ENCODE peak calls at places on chromosome 5, in five cellular contexts. V is A549, M is endothelial cell of umbilical vein, L is K562, F is HepG2. O is an unnamed sample.

GRCh38 chr5:177510567-177511053 is 984 bp upstream of the DOK3 start:
- DNase-seq in V (no peak), M (no peak), F (no peak), L (no peak), O (peak; percentile 94)

GRCh38 chr5:56278267-56278826 is 45.2 kb upstream of the ANKRD55 start:
- DNase-seq in M (peak; percentile 84), V (no peak), F (no peak), L (no peak), O (no peak)

GRCh38 chr5:166127766-166128565 is 2163.5 kb upstream of the WWC1 start:
- DNase-seq in F (peak; percentile 0), L (no peak), V (no peak), M (no peak), O (no peak)

GRCh38 chr5:79508354-79508753 is 5.6 kb downstream of the HOMER1 start:
- DNase-seq in L (peak; percentile 33), M (no peak), F (peak; percentile 23), V (no peak), O (peak; percentile 61)

GRCh38 chr5:119537704-119538103 is 85.4 kb downstream of the HSD17B4 start:
- DNase-seq in M (peak; percentile 67), V (no peak), L (no peak), F (no peak), O (no peak)

GRCh38 chr5:147763791-147764525 is 18.6 kb downstream of the JAKMIP2 start:
- DNase-seq in F (peak; percentile 15), V (no peak), L (no peak), M (no peak), O (no peak)

GRCh38 chr5:17379188-17379951 is 118.7 kb upstream of the TAF11L2 start:
- DNase-seq in L (no peak), V (no peak), M (no peak), F (no peak), O (no peak)

GRCh38 chr5:87924451-87924850 is 344.2 kb downstream of the TMEM161B start:
- DNase-seq in V (no peak), F (peak; percentile 11), M (no peak), L (no peak), O (no peak)

GRCh38 chr5:151868451-151868850 is 56.2 kb downstream of the GLRA1 start:
- DNase-seq in L (no peak), F (no peak), V (no peak), M (no peak), O (no peak)

GRCh38 chr5:147887925-147888324 is 9.4 kb downstream of the SCGB3A2 start:
- DNase-seq in M (no peak), L (no peak), V (no peak), F (no peak), O (no peak)

GRCh38 chr5:151432210-151432609 is 15.2 kb upstream of the SLC36A1 start:
- DNase-seq in V (no peak), F (no peak), L (no peak), M (no peak), O (no peak)

GRCh38 chr5:123571927-123572326 is 60.0 kb downstream of the CSNK1G3 start:
- DNase-seq in V (no peak), L (no peak), F (no peak), M (no peak), O (peak; percentile 23)

GRCh38 chr5:136025900-136026299 is 2.9 kb upstream of the TGFBI start:
- DNase-seq in V (no peak), L (no peak), M (no peak), F (no peak), O (no peak)

GRCh38 chr5:15850939-15851341 is 328.7 kb downstream of the MARCHF11 start:
- DNase-seq in V (no peak), F (no peak), M (peak; percentile 97), L (no peak), O (no peak)

GRCh38 chr5:86880785-86881492 is 263.2 kb downstream of the COX7C start:
- DNase-seq in F (peak; percentile 84), L (peak; percentile 52), V (peak; percentile 25), M (peak; percentile 69), O (peak; percentile 82)

GRCh38 chr5:96079075-96079474 is 117.4 kb upstream of the ELL2 start:
- DNase-seq in M (peak; percentile 91), F (peak; percentile 35), V (peak; percentile 58), L (no peak), O (peak; percentile 6)

GRCh38 chr5:137352095-137352494 is 147.0 kb downstream of the SPOCK1 start:
- DNase-seq in V (no peak), F (no peak), L (no peak), M (no peak), O (no peak)

GRCh38 chr5:10702911-10703491 is 58.0 kb downstream of the DAP start:
- DNase-seq in V (no peak), L (peak; percentile 91), M (peak; percentile 44), F (no peak), O (no peak)

GRCh38 chr5:180084638-180085561 is 13.3 kb upstream of the RNF130 start:
- DNase-seq in L (peak; percentile 63), F (peak; percentile 32), M (no peak), V (no peak), O (peak; percentile 73)

GRCh38 chr5:172133359-172134029 is 54.5 kb downstream of the STK10 start:
- DNase-seq in M (no peak), V (no peak), F (no peak), L (no peak), O (peak; percentile 95)

GRCh38 chr5:40775846-40776657 is 20.3 kb upstream of the TTC33 start:
- DNase-seq in V (no peak), L (no peak), F (no peak), M (no peak), O (no peak)

GRCh38 chr5:83955916-83956315 is 235.3 kb upstream of the HAPLN1 start:
- DNase-seq in L (no peak), M (peak; percentile 18), F (no peak), V (no peak), O (peak; percentile 60)

GRCh38 chr5:95837492-95837891 is 15.0 kb upstream of the GLRX start:
- DNase-seq in V (no peak), M (no peak), F (no peak), L (no peak), O (no peak)

GRCh38 chr5:163362806-163363788 is 74.3 kb upstream of the CCNG1 start:
- DNase-seq in F (no peak), V (no peak), L (no peak), M (no peak), O (no peak)

GRCh38 chr5:63439537-63439936 is 522.7 kb downstream of the HTR1A start:
- DNase-seq in M (no peak), F (no peak), V (no peak), L (no peak), O (no peak)

GRCh38 chr5:141758316-141758965 is 76.4 kb upstream of the ARAP3 start:
- DNase-seq in V (no peak), L (no peak), F (no peak), M (no peak), O (no peak)

GRCh38 chr5:610744-611730 is 1.1 kb upstream of the CEP72 start:
- DNase-seq in F (no peak), L (no peak), V (no peak), M (no peak), O (no peak)

GRCh38 chr5:170520319-170520718 is 16.5 kb downstream of the KCNIP1 start:
- DNase-seq in F (no peak), L (no peak), M (no peak), V (no peak), O (no peak)

GRCh38 chr5:170522211-170523128 is 18.6 kb downstream of the KCNIP1 start:
- DNase-seq in V (no peak), M (no peak), L (no peak), F (no peak), O (no peak)

GRCh38 chr5:170513856-170514255 is 10.0 kb downstream of the KCNIP1 start:
- DNase-seq in L (no peak), F (no peak), V (no peak), M (no peak), O (no peak)

GRCh38 chr5:170519500-170519899 is 15.7 kb downstream of the KCNIP1 start:
- DNase-seq in F (no peak), V (no peak), M (no peak), L (no peak), O (no peak)

GRCh38 chr5:170517411-170517810 is 13.6 kb downstream of the KCNIP1 start:
- DNase-seq in V (no peak), F (no peak), M (no peak), L (no peak), O (no peak)
- TF ChIP-seq CTCF in V (no peak), F (no peak), M (no peak), L (no peak), O (no peak)

GRCh38 chr5:52804978-52805377 is 17.3 kb downstream of the ITGA1 start:
- DNase-seq in F (no peak), V (no peak), L (no peak), M (no peak), O (peak; percentile 33)
- TF ChIP-seq POLR2A in F (no peak), V (no peak), L (no peak), M (no peak), O (no peak)

GRCh38 chr5:140594169-140594568 is 29.5 kb downstream of the SLC35A4 start:
- DNase-seq in F (no peak), V (no peak), M (no peak), L (no peak), O (no peak)
- TF ChIP-seq MYC in F (no peak), V (no peak), M (no peak), L (no peak), O (no peak)

GRCh38 chr5:94192658-94193391 is 425.6 kb downstream of the KIAA0825 start:
- DNase-seq in F (no peak), L (no peak), M (no peak), V (no peak), O (no peak)

GRCh38 chr5:94196959-94197358 is 421.4 kb downstream of the KIAA0825 start:
- DNase-seq in M (no peak), V (no peak), F (no peak), L (no peak), O (no peak)

GRCh38 chr5:94199566-94199965 is 418.8 kb downstream of the KIAA0825 start:
- DNase-seq in L (no peak), V (no peak), M (no peak), F (no peak), O (no peak)

DNA sequence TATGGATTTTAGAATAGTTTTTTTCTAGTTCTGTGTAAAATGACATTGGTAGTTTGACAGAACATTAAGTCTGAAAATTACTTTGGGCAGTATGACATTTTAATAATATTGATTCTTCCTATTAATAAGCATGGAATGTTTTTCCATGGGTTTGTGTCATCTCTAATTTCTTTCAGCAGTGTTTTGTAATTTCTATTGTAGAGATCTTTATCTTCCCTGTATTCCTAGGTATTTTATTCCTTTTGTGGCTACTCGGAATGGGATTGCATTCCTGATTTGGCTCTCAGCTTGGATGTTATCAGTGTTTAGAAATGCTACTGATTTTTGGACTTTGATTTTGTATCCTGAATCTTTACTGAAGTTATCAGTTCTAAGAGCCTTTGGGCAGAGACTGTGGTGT is 420.4 kb downstream of the KIAA0825 start:
- DNase-seq in V (no peak), M (no peak), F (no peak), L (no peak), O (no peak)
- TF ChIP-seq CTCF in V (no peak), M (no peak), F (no peak), L (no peak), O (no peak)

O was measured in NB4.